ENCODE peak calls at places on chromosomes 13 and 19, in eight cellular contexts. D is Caco-2, N is erythroblast, I is KG1, V is osteocyte, H is left ventricle myocardium inferior, U is aorta, Z is D341Med. T is an unnamed sample.

GRCh38 chr19:13334801-13335481 is 171.3 kb downstream of the CACNA1A start:
- DNase-seq in U (no peak), I (no peak), H (no peak), D (no peak), V (no peak), N (peak), Z (peak), T (no peak)

GRCh38 chr19:45767881-45768643 is 990 bp downstream of the SIX5 start:
- DNase-seq in V (no peak), H (peak), U (peak), Z (peak), I (no peak), N (peak), D (peak), T (peak)

GRCh38 chr13:42369071-42369795 is 97.3 kb downstream of the AKAP11 start:
- DNase-seq in N (no peak), I (no peak), H (no peak), V (no peak), U (no peak), D (no peak), Z (no peak), T (no peak)

GRCh38 chr19:46728693-46729339 is 11.9 kb upstream of the PRKD2 start:
- DNase-seq in N (peak), Z (peak), U (peak), V (no peak), H (peak), D (peak), I (peak), T (peak)

GRCh38 chr13:34682406-34682805 is 259.7 kb upstream of the NBEA start:
- DNase-seq in D (no peak), I (no peak), N (no peak), Z (peak), V (no peak), H (no peak), U (no peak), T (no peak)

GRCh38 chr19:2528543-2529173 is 52.7 kb downstream of the GADD45B start:
- DNase-seq in V (no peak), D (peak), H (no peak), N (no peak), Z (peak), U (peak), I (no peak), T (no peak)

GRCh38 chr19:18205180-18205915 is 1.5 kb upstream of the RAB3A start:
- DNase-seq in Z (peak), I (peak), H (peak), N (peak), D (peak), V (no peak), U (peak), T (peak)

GRCh38 chr13:75356426-75356825 is 125.5 kb downstream of the TBC1D4 start:
- DNase-seq in D (no peak), N (no peak), I (no peak), U (no peak), Z (no peak), V (no peak), H (no peak), T (no peak)

GRCh38 chr19:36508325-36508724 is 19.0 kb upstream of the ZNF566 start:
- DNase-seq in D (no peak), N (no peak), U (no peak), Z (no peak), I (no peak), H (no peak), V (no peak), T (no peak)

GRCh38 chr13:110337287-110337686 is 30.2 kb downstream of the COL4A2 start:
- DNase-seq in D (no peak), V (no peak), I (no peak), N (no peak), U (peak), Z (no peak), H (no peak), T (peak)

T was measured in right atrium auricular region.